ENCODE peak calls at places on chromosomes 5 and 9, in seven cellular contexts. One of them, this sample, is unnamed.

GRCh38 chr9:2559212-2560152 is 62.1 kb upstream of the VLDLR start:
- DNase-seq in pancreas: peak; percentile 69
- DNase-seq in HepG2: no peak
- DNase-seq in left lung: peak; percentile 80
- DNase-seq in esophagus squamous epithelium: no peak
- DNase-seq in gastrocnemius medialis: peak; percentile 59
- DNase-seq in astrocyte: peak; percentile 97
- DNase-seq in this sample: peak; percentile 12

GRCh38 chr9:95581900-95582299 is 65.1 kb upstream of the PTCH1 start:
- DNase-seq in pancreas: no peak
- DNase-seq in HepG2: no peak
- DNase-seq in left lung: no peak
- DNase-seq in esophagus squamous epithelium: no peak
- DNase-seq in gastrocnemius medialis: no peak
- DNase-seq in astrocyte: no peak
- DNase-seq in this sample: no peak

GRCh38 chr5:172786736-172787462 is 15.9 kb upstream of the DUSP1 start:
- DNase-seq in pancreas: no peak
- DNase-seq in HepG2: no peak
- DNase-seq in left lung: no peak
- DNase-seq in esophagus squamous epithelium: no peak
- DNase-seq in gastrocnemius medialis: no peak
- DNase-seq in astrocyte: no peak
- DNase-seq in this sample: peak; percentile 46

GRCh38 chr5:124162782-124163532 is 583.5 kb downstream of the ZNF608 start:
- DNase-seq in pancreas: peak; percentile 63
- DNase-seq in HepG2: peak; percentile 49
- DNase-seq in left lung: no peak
- DNase-seq in esophagus squamous epithelium: no peak
- DNase-seq in gastrocnemius medialis: no peak
- DNase-seq in astrocyte: peak; percentile 54
- DNase-seq in this sample: no peak

GRCh38 chr9:36101916-36102741 is 34.4 kb upstream of the GLIPR2 start:
- DNase-seq in pancreas: no peak
- DNase-seq in HepG2: peak; percentile 57
- DNase-seq in left lung: no peak
- DNase-seq in esophagus squamous epithelium: no peak
- DNase-seq in gastrocnemius medialis: no peak
- DNase-seq in astrocyte: peak; percentile 100
- DNase-seq in this sample: no peak

GRCh38 chr5:30505014-30505886 is 688.2 kb upstream of the CDH6 start:
- DNase-seq in pancreas: no peak
- DNase-seq in HepG2: peak; percentile 97
- DNase-seq in left lung: no peak
- DNase-seq in esophagus squamous epithelium: no peak
- DNase-seq in gastrocnemius medialis: no peak
- DNase-seq in astrocyte: peak; percentile 76
- DNase-seq in this sample: no peak

GRCh38 chr9:29214162-29214520 is 1640.9 kb upstream of the C9orf72 start:
- DNase-seq in pancreas: no peak
- DNase-seq in HepG2: no peak
- DNase-seq in left lung: no peak
- DNase-seq in esophagus squamous epithelium: no peak
- DNase-seq in gastrocnemius medialis: no peak
- DNase-seq in astrocyte: no peak
- DNase-seq in this sample: no peak

GRCh38 chr5:106399381-106399780 is 1271.4 kb downstream of the EFNA5 start:
- DNase-seq in pancreas: no peak
- DNase-seq in HepG2: no peak
- DNase-seq in left lung: no peak
- DNase-seq in esophagus squamous epithelium: no peak
- DNase-seq in gastrocnemius medialis: no peak
- DNase-seq in astrocyte: peak; percentile 74
- DNase-seq in this sample: no peak

GRCh38 chr9:135087489-135087791 is at the start of gene OLFM1:
- DNase-seq in pancreas: peak; percentile 91
- DNase-seq in HepG2: no peak
- DNase-seq in left lung: peak; percentile 72
- DNase-seq in esophagus squamous epithelium: no peak
- DNase-seq in gastrocnemius medialis: peak; percentile 26
- DNase-seq in astrocyte: peak; percentile 41
- DNase-seq in this sample: peak; percentile 72

GRCh38 chr9:21434202-21435014 is 5.8 kb upstream of the IFNA1 start:
- DNase-seq in pancreas: no peak
- DNase-seq in HepG2: peak; percentile 52
- DNase-seq in left lung: no peak
- DNase-seq in esophagus squamous epithelium: no peak
- DNase-seq in gastrocnemius medialis: no peak
- DNase-seq in astrocyte: peak; percentile 49
- DNase-seq in this sample: no peak

GRCh38 chr5:133117930-133118445 is 66.2 kb downstream of the HSPA4 start:
- DNase-seq in pancreas: no peak
- DNase-seq in HepG2: no peak
- DNase-seq in left lung: no peak
- DNase-seq in esophagus squamous epithelium: no peak
- DNase-seq in gastrocnemius medialis: no peak
- DNase-seq in astrocyte: no peak
- DNase-seq in this sample: no peak

GRCh38 chr9:36169708-36170107 is 520 bp downstream of the CCIN start:
- DNase-seq in pancreas: no peak
- DNase-seq in HepG2: no peak
- DNase-seq in left lung: no peak
- DNase-seq in esophagus squamous epithelium: no peak
- DNase-seq in gastrocnemius medialis: no peak
- DNase-seq in astrocyte: no peak
- DNase-seq in this sample: no peak

GRCh38 chr5:34923694-34924461 is 5.5 kb upstream of the DNAJC21 start:
- DNase-seq in pancreas: no peak
- DNase-seq in HepG2: no peak
- DNase-seq in left lung: no peak
- DNase-seq in esophagus squamous epithelium: no peak
- DNase-seq in gastrocnemius medialis: no peak
- DNase-seq in astrocyte: peak; percentile 85
- DNase-seq in this sample: no peak

GRCh38 chr5:90866333-90866732 is 307.7 kb downstream of the ADGRV1 start:
- DNase-seq in pancreas: no peak
- DNase-seq in HepG2: peak; percentile 40
- DNase-seq in left lung: no peak
- DNase-seq in esophagus squamous epithelium: no peak
- DNase-seq in gastrocnemius medialis: no peak
- DNase-seq in astrocyte: peak; percentile 30
- DNase-seq in this sample: no peak

GRCh38 chr9:31320507-31320906 is 1063.9 kb upstream of the ACO1 start:
- DNase-seq in pancreas: peak; percentile 48
- DNase-seq in HepG2: no peak
- DNase-seq in left lung: no peak
- DNase-seq in esophagus squamous epithelium: no peak
- DNase-seq in gastrocnemius medialis: no peak
- DNase-seq in astrocyte: no peak
- DNase-seq in this sample: no peak

GRCh38 chr5:99019254-99019653 is 90.4 kb upstream of the CHD1 start:
- DNase-seq in pancreas: no peak
- DNase-seq in HepG2: no peak
- DNase-seq in left lung: no peak
- DNase-seq in esophagus squamous epithelium: no peak
- DNase-seq in gastrocnemius medialis: no peak
- DNase-seq in astrocyte: peak; percentile 36
- DNase-seq in this sample: no peak

GRCh38 chr5:84265739-84266464 is 118.8 kb downstream of the EDIL3 start:
- DNase-seq in pancreas: no peak
- DNase-seq in HepG2: no peak
- DNase-seq in left lung: no peak
- DNase-seq in esophagus squamous epithelium: no peak
- DNase-seq in gastrocnemius medialis: no peak
- DNase-seq in astrocyte: no peak
- DNase-seq in this sample: no peak

GRCh38 chr9:113393281-113393680 is 7.8 kb downstream of the ALAD start:
- DNase-seq in pancreas: no peak
- DNase-seq in HepG2: no peak
- DNase-seq in left lung: no peak
- DNase-seq in esophagus squamous epithelium: no peak
- DNase-seq in gastrocnemius medialis: no peak
- DNase-seq in astrocyte: no peak
- DNase-seq in this sample: no peak

GRCh38 chr9:128065907-128066712 is 1.0 kb downstream of the NAIF1 start:
- DNase-seq in pancreas: peak; percentile 68
- DNase-seq in HepG2: no peak
- DNase-seq in left lung: peak; percentile 47
- DNase-seq in esophagus squamous epithelium: no peak
- DNase-seq in gastrocnemius medialis: no peak
- DNase-seq in astrocyte: no peak
- DNase-seq in this sample: no peak

GRCh38 chr9:85723220-85723619 is 18.5 kb downstream of the AGTPBP1 start:
- DNase-seq in pancreas: no peak
- DNase-seq in HepG2: peak; percentile 90
- DNase-seq in left lung: no peak
- DNase-seq in esophagus squamous epithelium: no peak
- DNase-seq in gastrocnemius medialis: no peak
- DNase-seq in astrocyte: no peak
- DNase-seq in this sample: no peak

GRCh38 chr9:129610473-129611301 is 10.2 kb downstream of the C9orf50 start:
- DNase-seq in pancreas: peak; percentile 90
- DNase-seq in HepG2: peak; percentile 48
- DNase-seq in left lung: peak; percentile 83
- DNase-seq in esophagus squamous epithelium: no peak
- DNase-seq in gastrocnemius medialis: peak; percentile 45
- DNase-seq in astrocyte: peak; percentile 22
- DNase-seq in this sample: no peak

GRCh38 chr5:67465556-67466206 is 269.1 kb upstream of the CD180 start:
- DNase-seq in pancreas: no peak
- DNase-seq in HepG2: no peak
- DNase-seq in left lung: no peak
- DNase-seq in esophagus squamous epithelium: no peak
- DNase-seq in gastrocnemius medialis: no peak
- DNase-seq in astrocyte: peak; percentile 11
- DNase-seq in this sample: no peak

GRCh38 chr5:151572657-151573368 is 18.3 kb downstream of the FAT2 start:
- DNase-seq in pancreas: no peak
- DNase-seq in HepG2: no peak
- DNase-seq in left lung: no peak
- DNase-seq in esophagus squamous epithelium: no peak
- DNase-seq in gastrocnemius medialis: no peak
- DNase-seq in astrocyte: no peak
- DNase-seq in this sample: no peak

DNA sequence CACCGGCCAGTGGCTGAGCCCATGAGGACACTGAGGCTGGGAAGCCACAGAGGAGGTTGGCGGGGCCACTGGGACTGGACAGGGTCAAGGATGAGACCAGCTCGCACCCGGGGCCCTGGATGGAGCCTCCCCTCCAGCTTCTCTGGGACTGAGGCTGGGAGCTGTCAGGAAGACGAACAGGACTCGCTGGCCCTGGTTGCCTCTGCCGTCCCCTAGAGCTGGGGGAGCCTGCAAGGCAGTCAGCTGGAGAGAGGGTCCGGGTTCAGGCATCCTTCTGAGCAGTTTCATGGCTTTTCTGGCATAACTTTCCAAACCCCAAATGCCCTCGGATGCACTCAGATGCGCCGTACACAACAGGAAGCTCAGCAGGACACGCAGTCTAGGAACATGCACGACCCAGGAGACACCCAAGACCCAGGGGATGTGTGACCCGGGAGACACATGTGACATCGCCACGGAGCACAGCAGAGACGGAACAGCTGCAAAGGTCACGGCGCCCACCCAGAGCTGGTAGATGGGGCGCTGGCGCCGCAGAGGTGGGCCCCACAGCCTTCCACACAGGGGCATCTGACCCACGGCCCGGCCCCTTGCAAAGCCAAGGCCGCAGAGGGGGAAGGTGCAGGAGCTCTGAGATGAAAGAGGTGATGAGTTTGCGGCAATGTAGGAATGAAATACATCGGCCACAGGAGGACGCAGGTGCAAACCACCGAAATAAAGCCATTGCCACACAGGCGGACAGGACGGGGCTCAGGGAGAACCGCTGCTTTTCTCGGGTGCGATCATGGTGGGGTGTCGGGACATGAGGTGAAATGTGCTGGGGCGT is 17.1 kb downstream of the TPPP start:
- DNase-seq in pancreas: peak; percentile 57
- DNase-seq in HepG2: no peak
- DNase-seq in left lung: peak; percentile 29
- DNase-seq in esophagus squamous epithelium: no peak
- DNase-seq in gastrocnemius medialis: no peak
- DNase-seq in astrocyte: no peak
- DNase-seq in this sample: no peak
- H3K27ac ChIP-seq in pancreas: no peak overlapping the region
- H3K27ac ChIP-seq in HepG2: no peak overlapping the region
- H3K27ac ChIP-seq in left lung: no peak overlapping the region
- H3K27ac ChIP-seq in esophagus squamous epithelium: no peak overlapping the region
- H3K27ac ChIP-seq in gastrocnemius medialis: no peak overlapping the region
- H3K27ac ChIP-seq in astrocyte: no peak overlapping the region
- H3K27ac ChIP-seq in this sample: no peak overlapping the region

DNA sequence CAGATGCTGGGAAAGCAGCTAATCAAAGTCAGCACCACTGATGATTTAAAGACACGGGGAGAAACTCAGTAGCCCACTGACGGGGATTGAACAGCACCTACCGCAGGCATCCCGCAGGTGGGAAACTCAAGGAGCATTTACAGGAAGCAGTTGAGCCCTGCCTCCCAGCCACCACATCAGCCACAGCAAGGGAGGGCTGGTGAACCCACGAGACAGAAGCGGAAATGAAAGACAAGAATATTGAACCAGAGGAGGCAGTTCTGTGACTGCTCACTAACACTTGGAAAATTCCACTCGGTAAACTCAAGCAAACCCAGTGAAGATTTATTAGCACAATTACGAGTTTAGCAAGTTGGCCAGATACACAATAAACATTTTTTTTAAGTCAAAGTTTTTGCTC is 10.6 kb upstream of the FAM163B start:
- DNase-seq in pancreas: no peak
- DNase-seq in HepG2: no peak
- DNase-seq in left lung: no peak
- DNase-seq in esophagus squamous epithelium: no peak
- DNase-seq in gastrocnemius medialis: no peak
- DNase-seq in astrocyte: no peak
- DNase-seq in this sample: no peak
- H3K27me3 ChIP-seq in pancreas: no peaks in the 10 kb centered on the region
- H3K27me3 ChIP-seq in HepG2: peaks cover 62% of the 10 kb centered on the region
- H3K27me3 ChIP-seq in left lung: peaks cover 3% of the 10 kb centered on the region
- H3K27me3 ChIP-seq in esophagus squamous epithelium: peaks cover 5% of the 10 kb centered on the region
- H3K27me3 ChIP-seq in gastrocnemius medialis: peaks cover 33% of the 10 kb centered on the region
- H3K27me3 ChIP-seq in astrocyte: peaks cover 42% of the 10 kb centered on the region
- H3K27me3 ChIP-seq in this sample: no peaks in the 10 kb centered on the region

GRCh38 chr9:131936929-131937328 is 142.7 kb downstream of the MED27 start:
- DNase-seq in pancreas: no peak
- DNase-seq in HepG2: no peak
- DNase-seq in left lung: no peak
- DNase-seq in esophagus squamous epithelium: no peak
- DNase-seq in gastrocnemius medialis: no peak
- DNase-seq in astrocyte: no peak
- DNase-seq in this sample: no peak
- TF ChIP-seq CTCF in pancreas: no peak
- TF ChIP-seq CTCF in HepG2: no peak
- TF ChIP-seq CTCF in left lung: no peak
- TF ChIP-seq CTCF in esophagus squamous epithelium: no peak
- TF ChIP-seq CTCF in gastrocnemius medialis: no peak
- TF ChIP-seq CTCF in astrocyte: no peak
- TF ChIP-seq CTCF in this sample: no peak

DNA sequence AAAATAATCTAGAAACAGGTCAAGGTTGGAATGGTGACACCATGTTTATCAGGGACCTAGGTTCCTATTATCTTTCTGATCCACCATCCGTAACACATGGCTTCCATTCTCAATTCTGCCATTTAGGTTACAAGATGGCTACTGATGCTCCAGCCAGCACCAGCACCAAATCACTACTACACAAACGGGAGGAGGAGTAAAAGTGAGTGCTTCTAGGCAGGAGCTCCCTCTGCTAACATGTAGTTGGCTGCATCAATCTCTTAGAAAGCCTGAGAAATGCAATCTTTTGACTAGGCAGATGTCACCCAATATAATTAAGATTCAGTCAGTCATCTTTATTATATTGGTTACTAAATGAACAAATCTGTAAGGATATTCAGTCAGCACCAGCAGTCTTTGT is 515.9 kb downstream of the RAB3C start:
- DNase-seq in pancreas: no peak
- DNase-seq in HepG2: no peak
- DNase-seq in left lung: no peak
- DNase-seq in esophagus squamous epithelium: no peak
- DNase-seq in gastrocnemius medialis: no peak
- DNase-seq in astrocyte: no peak
- DNase-seq in this sample: no peak
- H3K27ac ChIP-seq in pancreas: no peak overlapping the region
- H3K27ac ChIP-seq in HepG2: no peak overlapping the region
- H3K27ac ChIP-seq in left lung: no peak overlapping the region
- H3K27ac ChIP-seq in esophagus squamous epithelium: no peak overlapping the region
- H3K27ac ChIP-seq in gastrocnemius medialis: no peak overlapping the region
- H3K27ac ChIP-seq in astrocyte: no peak overlapping the region
- H3K27ac ChIP-seq in this sample: no peak overlapping the region